ENCODE peak calls at places on chromosomes 7 and 10, in nine cellular contexts. D, J, C, A, Z, Q, I, K and U are unnamed samples.

GRCh38 chr7:36021367-36021766 is 131.7 kb upstream of the EEPD1 start:
- DNase-seq in D (no peak), C (no peak), J (no peak), I (peak), Z (no peak), K (peak), Q (no peak), A (no peak), U (no peak)

GRCh38 chr7:139823855-139824670 is 5.0 kb upstream of the TBXAS1 start:
- DNase-seq in D (no peak), A (no peak), Z (no peak), J (no peak), Q (no peak), C (no peak), K (peak), I (peak), U (peak)

GRCh38 chr10:118033905-118034304 is 12.8 kb downstream of the RAB11FIP2 start:
- DNase-seq in I (peak), A (no peak), Z (no peak), J (no peak), K (peak), Q (no peak), C (no peak), D (no peak), U (no peak)

GRCh38 chr7:30148951-30149459 is 14.2 kb downstream of the MTURN start:
- DNase-seq in D (peak), C (no peak), Q (no peak), I (no peak), Z (no peak), J (no peak), A (peak), K (no peak), U (no peak)

GRCh38 chr10:101219137-101219945 is 9.9 kb downstream of the LBX1 start:
- DNase-seq in K (no peak), Q (no peak), Z (no peak), D (no peak), I (no peak), C (no peak), A (no peak), J (no peak), U (no peak)

GRCh38 chr10:73857446-73857845 is 16.9 kb downstream of the CAMK2G start:
- DNase-seq in A (no peak), Q (no peak), I (no peak), K (no peak), C (no peak), D (no peak), J (no peak), Z (no peak), U (no peak)

GRCh38 chr7:46507601-46508000 is 586.5 kb upstream of the IGFBP3 start:
- DNase-seq in D (no peak), I (no peak), A (no peak), Q (no peak), Z (no peak), C (no peak), K (no peak), J (no peak), U (no peak)

GRCh38 chr10:125662616-125663015 is 20.3 kb downstream of the TEX36 start:
- DNase-seq in C (no peak), K (no peak), Q (no peak), J (no peak), A (no peak), I (no peak), Z (no peak), D (no peak), U (no peak)

GRCh38 chr10:47383254-47384147 is 592 bp downstream of the ZNF488 start:
- DNase-seq in A (peak), D (no peak), J (peak), Z (peak), Q (peak), K (no peak), C (no peak), I (no peak), U (no peak)

GRCh38 chr10:3068968-3069737 is 1.8 kb downstream of the PFKP start:
- DNase-seq in J (peak), C (peak), I (peak), K (no peak), Q (peak), A (no peak), Z (no peak), D (no peak), U (peak)

GRCh38 chr7:22433710-22434460 is 66.1 kb downstream of the STEAP1B start:
- DNase-seq in A (no peak), Q (no peak), I (peak), J (no peak), C (no peak), D (no peak), Z (no peak), K (peak), U (peak)

GRCh38 chr10:47418966-47419365 is 34.9 kb upstream of the ZNF488 start:
- DNase-seq in D (no peak), Q (peak), C (no peak), Z (no peak), I (no peak), A (no peak), J (no peak), K (no peak), U (no peak)

GRCh38 chr10:3874988-3875841 is 90.2 kb upstream of the KLF6 start:
- DNase-seq in J (no peak), Z (no peak), I (no peak), Q (no peak), A (no peak), C (no peak), K (no peak), D (no peak), U (no peak)

GRCh38 chr7:48298779-48299178 is 127.5 kb downstream of the ABCA13 start:
- DNase-seq in K (peak), J (no peak), D (no peak), I (no peak), Q (no peak), C (no peak), Z (no peak), A (no peak), U (no peak)

GRCh38 chr10:122336961-122337360 is 37.5 kb upstream of the PLEKHA1 start:
- DNase-seq in C (no peak), Q (no peak), J (no peak), A (no peak), D (no peak), Z (no peak), K (no peak), I (no peak), U (no peak)

GRCh38 chr10:14681305-14681704 is 93.4 kb downstream of the FAM107B start:
- DNase-seq in Q (no peak), D (no peak), Z (no peak), J (no peak), C (no peak), I (no peak), A (no peak), K (no peak), U (no peak)

GRCh38 chr10:21724695-21725371 is 190.8 kb downstream of the MLLT10 start:
- DNase-seq in I (peak), Q (peak), J (peak), A (peak), K (peak), Z (peak), C (peak), D (peak), U (peak)

GRCh38 chr10:14608381-14609001 is 166.2 kb downstream of the FAM107B start:
- DNase-seq in J (no peak), K (peak), D (peak), C (no peak), Z (no peak), Q (no peak), A (no peak), I (no peak), U (peak)

GRCh38 chr7:108421720-108422331 is 34.4 kb downstream of the NRCAM start:
- DNase-seq in D (no peak), C (no peak), J (no peak), Q (no peak), A (no peak), K (no peak), I (no peak), Z (no peak), U (no peak)

GRCh38 chr7:30117886-30118285 is 16.9 kb upstream of the MTURN start:
- DNase-seq in D (no peak), Q (no peak), C (no peak), A (no peak), Z (no peak), I (no peak), K (no peak), J (no peak), U (no peak)

GRCh38 chr7:151226560-151226874 is 488 bp downstream of the ABCF2 start:
- DNase-seq in Q (no peak), K (no peak), D (no peak), C (no peak), A (no peak), Z (no peak), J (no peak), I (no peak), U (no peak)

GRCh38 chr7:77954773-77955562 is 156.4 kb downstream of the PHTF2 start:
- DNase-seq in C (no peak), A (no peak), I (peak), K (peak), D (no peak), Q (no peak), Z (no peak), J (no peak), U (no peak)

GRCh38 chr10:74888947-74889661 is 62.7 kb downstream of the KAT6B start:
- DNase-seq in D (no peak), K (no peak), A (no peak), J (peak), Q (peak), C (no peak), Z (no peak), I (no peak), U (peak)

GRCh38 chr7:116030626-116031276 is at the start of gene TFEC:
- DNase-seq in A (no peak), J (no peak), C (no peak), D (peak), Z (no peak), Q (no peak), I (peak), K (peak), U (no peak)

GRCh38 chr7:155352753-155353115 is 55.1 kb downstream of the INSIG1 start:
- DNase-seq in D (no peak), C (no peak), K (no peak), I (no peak), Z (no peak), J (no peak), Q (no peak), A (no peak), U (peak)

GRCh38 chr10:132714096-132714721 is 71.7 kb downstream of the NKX6-2 start:
- DNase-seq in Q (no peak), A (peak), C (peak), Z (no peak), I (no peak), D (no peak), K (no peak), J (no peak), U (no peak)